ENCODE peak calls at places on chromosomes 4 and X, in eight cellular contexts. F is heart left ventricle; Z is heart right ventricle; B is AG04450; Y is neural progenitor cell; S is CD8-positive, alpha-beta T cell; H is upper lobe of right lung; I is testis. C is an unnamed sample.

GRCh38 chrX:69113723-69114122 is 51.5 kb downstream of the PJA1 start:
- DNase-seq in F (no peak), Z (no peak), B (no peak), Y (no peak), S (no peak), H (no peak), I (no peak), C (no peak)

GRCh38 chr4:1202526-1203378 is 30.4 kb upstream of the SPON2 start:
- DNase-seq in F (no peak), Z (peak; percentile 11), B (no peak), Y (no peak), S (peak; percentile 3), H (peak; percentile 65), I (no peak), C (no peak)

GRCh38 chrX:9257718-9258117 is 207.1 kb upstream of the TBL1X start:
- DNase-seq in F (no peak), Z (no peak), B (no peak), Y (no peak), S (no peak), H (no peak), I (no peak), C (no peak)

GRCh38 chr4:9946171-9946570 is 75.1 kb downstream of the SLC2A9 start:
- DNase-seq in F (no peak), Z (no peak), B (no peak), Y (no peak), S (no peak), H (no peak), I (no peak), C (no peak)

GRCh38 chr4:149584703-149585102 is 230.9 kb downstream of the IQCM start:
- DNase-seq in F (no peak), Z (no peak), B (no peak), Y (no peak), S (no peak), H (no peak), I (no peak), C (no peak)

GRCh38 chr4:23945521-23946017 is 55.7 kb upstream of the PPARGC1A start:
- DNase-seq in F (peak; percentile 42), Z (no peak), B (peak; percentile 32), Y (no peak), S (no peak), H (no peak), I (peak; percentile 36), C (no peak)

GRCh38 chrX:118755633-118756032 is 28.2 kb downstream of the IL13RA1 start:
- DNase-seq in F (no peak), Z (no peak), B (no peak), Y (no peak), S (no peak), H (no peak), I (no peak), C (no peak)

GRCh38 chrX:101195442-101196173 is 24.0 kb upstream of the DRP2 start:
- DNase-seq in F (no peak), Z (no peak), B (no peak), Y (no peak), S (no peak), H (no peak), I (no peak), C (no peak)

GRCh38 chr4:165191814-165192499 is 15.4 kb upstream of the KLHL2 start:
- DNase-seq in F (no peak), Z (no peak), B (no peak), Y (no peak), S (no peak), H (no peak), I (no peak), C (peak; percentile 42)

GRCh38 chrX:74535633-74536141 is 78.7 kb downstream of the RLIM start:
- DNase-seq in F (peak; percentile 86), Z (peak; percentile 71), B (no peak), Y (peak; percentile 46), S (peak; percentile 20), H (peak; percentile 73), I (peak; percentile 70), C (peak; percentile 5)

GRCh38 chr4:81377231-81377630 is 94.5 kb downstream of the RASGEF1B start:
- DNase-seq in F (no peak), Z (no peak), B (no peak), Y (no peak), S (no peak), H (no peak), I (no peak), C (no peak)

GRCh38 chr4:93786149-93786548 is 42.4 kb upstream of the ATOH1 start:
- DNase-seq in F (no peak), Z (no peak), B (no peak), Y (no peak), S (no peak), H (no peak), I (no peak), C (no peak)

GRCh38 chr4:76949293-76950051 is at the start of gene SEPTIN11:
- DNase-seq in F (peak; percentile 97), Z (peak; percentile 93), B (peak; percentile 86), Y (peak; percentile 96), S (peak; percentile 84), H (peak; percentile 96), I (peak; percentile 92), C (peak; percentile 85)
- H3K27ac ChIP-seq in F (peak within 1 kb of the TSS; percentile 93), Z (peak within 1 kb of the TSS; percentile 90), B (peak within 1 kb of the TSS; percentile 93), Y (peak within 1 kb of the TSS; percentile 76), S (peak within 1 kb of the TSS; percentile 56), H (peak within 1 kb of the TSS; percentile 86), I (peak within 1 kb of the TSS; percentile 87), C (peak within 1 kb of the TSS; percentile 63)

DNA sequence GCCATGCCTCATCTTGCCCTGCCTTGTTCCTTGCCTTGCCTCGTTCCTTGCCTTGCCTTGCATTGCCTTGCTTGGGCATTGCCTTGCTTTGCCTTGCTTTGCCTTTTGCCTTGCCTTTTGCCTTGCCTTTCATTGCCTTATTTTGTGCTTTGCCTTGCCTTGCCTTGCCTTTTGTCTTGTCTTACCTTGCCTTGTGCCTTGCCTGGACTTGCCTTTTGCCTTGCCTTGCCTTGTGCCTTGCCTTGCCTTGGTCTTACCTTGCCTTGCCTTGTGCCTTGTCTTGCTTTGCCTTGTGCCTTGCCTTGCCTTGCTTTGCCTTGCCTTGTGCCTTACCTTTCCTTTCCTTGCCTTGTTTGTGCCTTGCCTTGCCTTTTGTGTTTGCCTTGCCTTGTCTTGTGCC is 88.2 kb downstream of the TAB3 start:
- DNase-seq in F (no peak), Z (no peak), B (no peak), Y (no peak), S (no peak), H (no peak), I (no peak), C (no peak)
- H3K9me3 ChIP-seq in F (no peaks in the 10 kb centered on the region), Z (no peaks in the 10 kb centered on the region), B (no peaks in the 10 kb centered on the region), Y (no peaks in the 10 kb centered on the region), S (no peaks in the 10 kb centered on the region), H (no peaks in the 10 kb centered on the region), I (no peaks in the 10 kb centered on the region), C (no peaks in the 10 kb centered on the region)

DNA sequence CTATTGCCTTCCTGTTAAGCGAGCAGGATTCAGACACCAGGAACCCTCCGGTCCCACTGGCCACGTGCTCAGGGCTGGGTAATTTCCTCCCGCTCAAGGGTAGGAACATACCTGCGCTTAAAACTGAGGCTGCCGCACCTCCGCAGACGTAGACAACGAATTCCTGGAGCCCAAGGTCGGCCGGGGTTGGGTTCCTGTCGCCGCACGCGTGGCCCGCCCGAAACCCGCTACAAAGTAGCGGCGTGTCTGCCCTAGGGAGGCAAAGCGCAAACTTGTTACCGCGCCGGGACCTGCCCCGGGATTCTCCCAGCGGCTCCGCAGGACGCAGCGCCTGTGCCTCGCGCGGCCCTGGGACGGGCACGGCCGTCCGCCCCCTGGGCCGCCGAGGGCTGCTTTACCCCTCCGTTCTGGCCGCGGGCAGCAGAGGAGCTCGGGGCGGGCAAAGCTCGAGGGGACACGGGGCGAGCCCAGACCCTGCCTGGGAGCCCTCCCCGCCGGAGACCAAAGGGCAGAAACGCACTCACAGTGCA is 341 bp downstream of the ERVMER34-1 start:
- DNase-seq in F (no peak), Z (peak; percentile 23), B (no peak), Y (no peak), S (no peak), H (peak; percentile 74), I (peak; percentile 78), C (peak; percentile 2)
- H3K4me3 ChIP-seq in F (peak overlapping the region; percentile 57), Z (peak overlapping the region; percentile 55), B (peak overlapping the region; percentile 59), Y (peak overlapping the region; percentile 48), S (peak overlapping the region; percentile 17), H (peak overlapping the region; percentile 60), I (peak overlapping the region; percentile 56), C (no peak overlapping the region)

DNA sequence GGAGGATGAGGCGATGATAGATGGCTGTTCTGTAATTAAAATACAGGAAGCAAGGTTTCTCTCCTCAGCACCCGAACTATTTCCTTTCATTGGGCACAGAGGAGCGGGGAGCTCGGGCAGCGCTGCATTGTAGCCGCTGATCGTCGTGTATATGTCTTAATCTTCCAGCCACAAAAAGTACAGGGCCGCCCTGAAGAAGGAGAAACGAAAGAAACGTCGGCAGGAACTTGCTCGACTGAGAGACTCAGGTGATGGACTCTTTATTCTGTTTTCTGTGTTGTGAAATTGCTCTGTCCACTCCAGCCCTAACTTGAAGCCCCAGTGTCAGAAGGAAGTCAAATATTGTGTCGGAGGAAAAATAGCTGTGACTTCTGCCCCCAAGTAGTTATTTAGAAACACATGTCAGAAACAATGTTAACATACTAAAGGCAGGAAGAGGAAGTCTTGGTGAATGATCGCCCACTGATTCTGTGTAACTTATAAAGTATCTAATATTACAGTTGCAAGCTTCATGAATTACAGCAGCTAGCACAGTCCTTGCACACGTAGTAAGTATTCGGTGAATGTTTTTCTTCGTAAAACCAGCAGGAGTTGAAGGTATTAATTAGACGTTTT is 589 bp downstream of the ZRSR2 start:
- DNase-seq in F (no peak), Z (no peak), B (no peak), Y (no peak), S (no peak), H (no peak), I (no peak), C (no peak)
- H3K27ac ChIP-seq in F (peak overlapping the region; percentile 83), Z (peak overlapping the region; percentile 92), B (peak overlapping the region; percentile 52), Y (peak overlapping the region; percentile 34), S (peak overlapping the region; percentile 89), H (peak overlapping the region; percentile 83), I (peak overlapping the region; percentile 79), C (peak overlapping the region; percentile 93)

C was measured in CD4-positive, CD25-positive, alpha-beta regulatory T cell.